ENCODE peak calls at places on chromosome 17, in ten cellular contexts. V, B, U, K, L, A, N, P, X and Y are unnamed samples.
A peak's percentile ranks its signal among the peaks of the same experiment; 100 is the strongest.

GRCh38 chr17:40443196-40443987 is at the start of gene IGFBP4:
- DNase-seq in V (no peak), B (peak; percentile 77), U (no peak), K (peak; percentile 86), L (peak; percentile 45), A (peak; percentile 72), N (peak; percentile 85), P (peak; percentile 74), X (peak; percentile 50), Y (peak; percentile 89)

GRCh38 chr17:52025231-52025630 is 133.3 kb downstream of the CA10 start:
- DNase-seq in V (no peak), B (peak; percentile 70), U (peak; percentile 1), K (no peak), L (no peak), A (no peak), N (no peak), P (no peak), X (no peak), Y (no peak)

GRCh38 chr17:72359274-72359673 is 238.5 kb downstream of the SOX9 start:
- DNase-seq in V (no peak), B (peak; percentile 49), U (no peak), K (no peak), L (no peak), A (no peak), N (no peak), P (no peak), X (no peak), Y (no peak)

GRCh38 chr17:49438885-49439284 is 24.2 kb upstream of the PHB1 start:
- DNase-seq in V (no peak), B (no peak), U (no peak), K (no peak), L (no peak), A (no peak), N (no peak), P (no peak), X (no peak), Y (no peak)

GRCh38 chr17:80237386-80237785 is 17.2 kb downstream of the SLC26A11 start:
- DNase-seq in V (no peak), B (no peak), U (no peak), K (no peak), L (no peak), A (no peak), N (no peak), P (no peak), X (no peak), Y (no peak)

GRCh38 chr17:78318843-78319242 is 41.0 kb downstream of the SOCS3 start:
- DNase-seq in V (no peak), B (no peak), U (no peak), K (no peak), L (no peak), A (no peak), N (no peak), P (no peak), X (no peak), Y (no peak)

GRCh38 chr17:58344047-58344790 is 7.8 kb downstream of the SUPT4H1 start:
- DNase-seq in V (no peak), B (no peak), U (no peak), K (no peak), L (peak; percentile 81), A (peak; percentile 82), N (no peak), P (no peak), X (no peak), Y (no peak)

GRCh38 chr17:73643012-73643845 is 1.0 kb downstream of the SDK2 start:
- DNase-seq in V (no peak), B (peak; percentile 4), U (no peak), K (peak; percentile 58), L (no peak), A (peak; percentile 40), N (peak; percentile 60), P (no peak), X (peak; percentile 46), Y (no peak)

GRCh38 chr17:82301300-82301915 is 16.0 kb downstream of the CD7 start:
- DNase-seq in V (no peak), B (no peak), U (no peak), K (no peak), L (no peak), A (no peak), N (no peak), P (no peak), X (no peak), Y (no peak)